ENCODE peak calls at places on chromosome 13, in four cellular contexts. K is H9, L is H1, I is mesendoderm. S is an unnamed sample.

GRCh38 chr13:40644838-40645620 is 21.4 kb downstream of the FOXO1 start:
- DNase-seq in K (no peak), L (no peak), I (peak; percentile 35), S (no peak)

GRCh38 chr13:50156140-50156539 is 140.9 kb downstream of the KCNRG start:
- DNase-seq in K (no peak), L (no peak), I (no peak), S (peak; percentile 78)

GRCh38 chr13:22243519-22244197 is 572.8 kb downstream of the FGF9 start:
- DNase-seq in K (no peak), L (no peak), I (peak; percentile 63), S (no peak)

GRCh38 chr13:29991343-29991742 is 140.9 kb upstream of the UBL3 start:
- DNase-seq in K (no peak), L (no peak), I (peak; percentile 48), S (peak; percentile 95)

GRCh38 chr13:110185696-110186095 is 121.3 kb downstream of the COL4A1 start:
- DNase-seq in K (no peak), L (no peak), I (no peak), S (peak; percentile 17)

GRCh38 chr13:98289339-98289935 is 112.4 kb upstream of the RNF113B start:
- DNase-seq in K (no peak), L (no peak), I (no peak), S (no peak)

GRCh38 chr13:101703838-101704237 is 251.4 kb downstream of the ITGBL1 start:
- DNase-seq in K (no peak), L (no peak), I (peak; percentile 15), S (no peak)

GRCh38 chr13:114096811-114097503 is 35.5 kb downstream of the RASA3 start:
- DNase-seq in K (no peak), L (no peak), I (no peak), S (no peak)

GRCh38 chr13:45705145-45705695 is 3.1 kb downstream of the CBY2 start:
- DNase-seq in K (no peak), L (no peak), I (no peak), S (no peak)

GRCh38 chr13:51769455-51770127 is 34.4 kb downstream of the DHRS12 start:
- DNase-seq in K (no peak), L (no peak), I (no peak), S (no peak)

GRCh38 chr13:51317262-51317661 is 22.2 kb upstream of the SERPINE3 start:
- DNase-seq in K (no peak), L (no peak), I (no peak), S (peak; percentile 17)

GRCh38 chr13:45674908-45675307 is 27.2 kb upstream of the CBY2 start:
- DNase-seq in K (no peak), L (no peak), I (peak; percentile 41), S (peak; percentile 52)

DNA sequence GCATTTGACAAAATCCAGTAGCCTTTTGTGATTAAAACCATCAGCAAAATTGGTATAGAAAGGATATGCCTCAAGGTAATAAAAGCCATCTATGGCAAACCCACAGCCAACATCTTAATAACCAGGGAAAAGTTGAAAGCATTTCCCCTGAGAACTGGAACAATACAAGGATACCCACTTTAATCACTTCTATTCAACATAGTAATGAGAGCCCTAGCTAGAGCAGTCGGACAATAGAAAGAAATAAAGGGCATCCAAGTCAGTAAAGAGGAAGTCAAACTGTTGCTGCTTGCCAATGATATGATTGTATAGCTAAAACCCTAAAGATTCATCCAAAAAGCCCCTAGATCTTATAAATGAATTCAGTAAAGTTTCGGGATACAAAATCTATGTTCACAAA is 1510.3 kb downstream of the PCDH9 start:
- DNase-seq in K (no peak), L (no peak), I (no peak), S (no peak)
- H3K56ac ChIP-seq in K (no peak overlapping the region), L (no peak overlapping the region), I (no peak overlapping the region), S (no peak overlapping the region)

GRCh38 chr13:111283991-111284390 is 36.5 kb upstream of the TEX29 start:
- DNase-seq in K (no peak), L (no peak), I (no peak), S (no peak)
- H3K56ac ChIP-seq in K (no peak overlapping the region), L (no peak overlapping the region), I (no peak overlapping the region), S (no peak overlapping the region)

DNA sequence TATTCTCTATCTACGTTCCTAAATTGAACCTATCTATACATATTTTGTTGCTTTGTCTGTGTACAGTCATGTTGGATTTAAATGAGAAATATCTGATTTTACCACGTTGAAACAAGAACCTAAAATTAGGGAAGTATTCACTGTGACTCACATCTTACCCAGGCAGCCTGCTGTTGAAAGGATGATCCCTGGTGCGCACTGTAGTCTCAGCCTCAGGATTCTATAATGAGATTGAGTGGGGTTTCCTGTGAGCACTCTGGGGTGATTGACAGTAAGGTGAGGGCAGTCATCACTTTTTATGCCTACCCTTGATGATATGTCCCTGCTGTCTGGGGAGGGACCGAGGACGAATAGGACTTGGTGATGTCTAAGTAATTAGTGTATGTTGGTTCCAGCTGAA is 35.4 kb downstream of the PCCA start:
- DNase-seq in K (no peak), L (no peak), I (no peak), S (peak; percentile 64)
- H3K56ac ChIP-seq in K (no peak overlapping the region), L (no peak overlapping the region), I (no peak overlapping the region), S (no peak overlapping the region)

GRCh38 chr13:77779461-77780272 is 82.2 kb downstream of the SLAIN1 start:
- DNase-seq in K (no peak), L (no peak), I (peak; percentile 77), S (peak; percentile 74)
- H3K56ac ChIP-seq in K (no peak overlapping the region), L (no peak overlapping the region), I (no peak overlapping the region), S (no peak overlapping the region)

GRCh38 chr13:69657676-69658075 is 449.9 kb upstream of the ATXN8OS start:
- DNase-seq in K (no peak), L (no peak), I (no peak), S (no peak)
- H3K56ac ChIP-seq in K (no peak overlapping the region), L (no peak overlapping the region), I (no peak overlapping the region), S (no peak overlapping the region)

S was measured in IMR-90.